ENCODE peak calls at places on chromosome 20, in six cellular contexts. O, N, A, V, B and D are unnamed samples.

GRCh38 chr20:57594092-57594911 is 25.9 kb downstream of the ZBP1 start:
- DNase-seq in V (peak), O (peak), N (peak), B (peak), A (peak), D (peak)

GRCh38 chr20:24738981-24739633 is 210.0 kb upstream of the CST7 start:
- DNase-seq in A (no peak), O (no peak), N (no peak), B (no peak), V (no peak), D (no peak)

GRCh38 chr20:32971703-32972161 is 32.5 kb downstream of the SUN5 start:
- DNase-seq in A (no peak), V (peak), O (no peak), N (no peak), B (no peak), D (no peak)

GRCh38 chr20:52981051-52981450 is 8.9 kb downstream of the TSHZ2 start:
- DNase-seq in B (no peak), O (no peak), V (no peak), N (no peak), A (no peak), D (no peak)

GRCh38 chr20:48201881-48202280 is 416.6 kb upstream of the SULF2 start:
- DNase-seq in O (no peak), B (no peak), V (no peak), N (no peak), A (no peak), D (no peak)

GRCh38 chr20:9981834-9982233 is 53.0 kb upstream of the ANKEF1 start:
- DNase-seq in N (no peak), O (no peak), V (no peak), A (no peak), B (no peak), D (no peak)

GRCh38 chr20:45343867-45344721 is 4.1 kb downstream of the SDC4 start:
- DNase-seq in V (peak), O (no peak), B (peak), N (no peak), A (no peak), D (peak)

GRCh38 chr20:8646716-8647115 is 422.2 kb upstream of the PLCB4 start:
- DNase-seq in N (no peak), B (no peak), O (no peak), A (no peak), V (no peak), D (no peak)

GRCh38 chr20:33732166-33732970 is 572 bp downstream of the ZNF341 start:
- DNase-seq in B (peak), A (peak), N (peak), V (peak), O (peak), D (peak)

GRCh38 chr20:5657190-5657872 is 92.9 kb upstream of the SHLD1 start:
- DNase-seq in A (no peak), B (no peak), V (peak), O (peak), N (no peak), D (no peak)

GRCh38 chr20:44627364-44628010 is 24.0 kb downstream of the ADA start:
- DNase-seq in O (no peak), V (no peak), B (no peak), A (no peak), N (no peak), D (no peak)

GRCh38 chr20:11993886-11994466 is 76.3 kb downstream of the BTBD3 start:
- DNase-seq in O (no peak), V (peak), B (no peak), N (no peak), A (no peak), D (no peak)

GRCh38 chr20:10861619-10862018 is 187.8 kb upstream of the JAG1 start:
- DNase-seq in N (no peak), A (no peak), V (no peak), O (no peak), B (no peak), D (no peak)

GRCh38 chr20:51360451-51361230 is 181.9 kb downstream of the NFATC2 start:
- DNase-seq in N (no peak), O (no peak), V (peak), B (peak), A (no peak), D (no peak)

GRCh38 chr20:49320460-49320859 is 42.6 kb upstream of the ZNFX1 start:
- DNase-seq in B (peak), A (no peak), O (peak), V (no peak), N (no peak), D (peak)

GRCh38 chr20:19110285-19110684 is 102.2 kb upstream of the SLC24A3 start:
- DNase-seq in O (no peak), B (no peak), N (no peak), V (no peak), A (no peak), D (no peak)

GRCh38 chr20:5451643-5452210 is 135.0 kb upstream of the PROKR2 start:
- DNase-seq in V (no peak), O (no peak), B (no peak), A (no peak), N (no peak), D (no peak)

GRCh38 chr20:46552460-46553420 is 2.3 kb upstream of the OCSTAMP start:
- DNase-seq in A (no peak), V (no peak), O (no peak), N (peak), B (no peak), D (no peak)

GRCh38 chr20:17969276-17969883 is 562 bp downstream of the MGME1 start:
- DNase-seq in B (no peak), A (no peak), O (peak), V (no peak), N (no peak), D (peak)

GRCh38 chr20:50628853-50629674 is 62.3 kb downstream of the RIPOR3 start:
- DNase-seq in O (no peak), A (no peak), V (no peak), B (no peak), N (no peak), D (no peak)

GRCh38 chr20:43119720-43120119 is 70.0 kb downstream of the PTPRT start:
- DNase-seq in B (no peak), V (no peak), N (no peak), O (no peak), A (no peak), D (no peak)

GRCh38 chr20:49132995-49133451 is 55.1 kb downstream of the STAU1 start:
- DNase-seq in A (no peak), O (no peak), V (no peak), N (no peak), B (peak), D (peak)

GRCh38 chr20:44028341-44028715 is 113.7 kb downstream of the TOX2 start:
- DNase-seq in N (no peak), O (no peak), A (no peak), V (no peak), B (no peak), D (no peak)

GRCh38 chr20:17465236-17465635 is 65.9 kb downstream of the BFSP1 start:
- DNase-seq in B (no peak), O (no peak), N (no peak), A (no peak), V (no peak), D (no peak)

GRCh38 chr20:19739351-19739750 is 18.7 kb upstream of the RIN2 start:
- DNase-seq in V (no peak), O (no peak), A (no peak), B (no peak), N (no peak), D (no peak)

GRCh38 chr20:44409132-44409600 is 53.7 kb downstream of the HNF4A start:
- DNase-seq in N (no peak), A (no peak), V (no peak), B (no peak), O (no peak), D (no peak)

GRCh38 chr20:58043866-58044140 is 184.7 kb downstream of the ANKRD60 start:
- DNase-seq in B (no peak), N (no peak), V (no peak), O (no peak), A (no peak), D (no peak)

GRCh38 chr20:48157970-48158369 is 372.7 kb upstream of the SULF2 start:
- DNase-seq in O (peak), V (no peak), A (no peak), N (no peak), B (no peak), D (no peak)

GRCh38 chr20:25340380-25340779 is 50.3 kb downstream of the ABHD12 start:
- DNase-seq in A (no peak), O (no peak), N (no peak), V (no peak), B (no peak), D (no peak)

GRCh38 chr20:10802201-10802600 is 128.4 kb upstream of the JAG1 start:
- DNase-seq in O (no peak), N (no peak), A (no peak), V (no peak), B (no peak), D (no peak)

GRCh38 chr20:23666189-23666588 is 22.6 kb downstream of the CST4 start:
- DNase-seq in B (no peak), O (peak), V (no peak), N (no peak), A (no peak), D (no peak)

GRCh38 chr20:21505810-21506530 is 7.9 kb downstream of the NKX2-2 start:
- DNase-seq in B (peak), V (no peak), A (peak), O (peak), N (peak), D (peak)

GRCh38 chr20:51607170-51607569 is 64.7 kb upstream of the NFATC2 start:
- DNase-seq in B (no peak), N (peak), V (no peak), O (no peak), A (no peak), D (no peak)

GRCh38 chr20:14223806-14224205 is 113.6 kb downstream of the FLRT3 start:
- DNase-seq in N (no peak), V (no peak), O (no peak), A (no peak), B (no peak), D (no peak)
- TF ChIP-seq POLR2A in N (no peak), V (no peak), O (no peak), A (no peak), B (no peak), D (no peak)

GRCh38 chr20:36543187-36544133 is 2.1 kb downstream of the MYL9 start:
- DNase-seq in N (no peak), O (peak), A (no peak), B (no peak), V (peak), D (no peak)

GRCh38 chr20:36542019-36542488 is 735 bp downstream of the MYL9 start:
- DNase-seq in V (peak), A (no peak), N (no peak), O (peak), B (peak), D (no peak)

GRCh38 chr20:36542516-36543186 is 1.3 kb downstream of the MYL9 start:
- DNase-seq in O (no peak), N (no peak), V (peak), A (no peak), B (no peak), D (no peak)

GRCh38 chr20:36540551-36541211 is 638 bp upstream of the MYL9 start:
- DNase-seq in O (no peak), B (no peak), V (peak), A (no peak), N (no peak), D (no peak)

DNA sequence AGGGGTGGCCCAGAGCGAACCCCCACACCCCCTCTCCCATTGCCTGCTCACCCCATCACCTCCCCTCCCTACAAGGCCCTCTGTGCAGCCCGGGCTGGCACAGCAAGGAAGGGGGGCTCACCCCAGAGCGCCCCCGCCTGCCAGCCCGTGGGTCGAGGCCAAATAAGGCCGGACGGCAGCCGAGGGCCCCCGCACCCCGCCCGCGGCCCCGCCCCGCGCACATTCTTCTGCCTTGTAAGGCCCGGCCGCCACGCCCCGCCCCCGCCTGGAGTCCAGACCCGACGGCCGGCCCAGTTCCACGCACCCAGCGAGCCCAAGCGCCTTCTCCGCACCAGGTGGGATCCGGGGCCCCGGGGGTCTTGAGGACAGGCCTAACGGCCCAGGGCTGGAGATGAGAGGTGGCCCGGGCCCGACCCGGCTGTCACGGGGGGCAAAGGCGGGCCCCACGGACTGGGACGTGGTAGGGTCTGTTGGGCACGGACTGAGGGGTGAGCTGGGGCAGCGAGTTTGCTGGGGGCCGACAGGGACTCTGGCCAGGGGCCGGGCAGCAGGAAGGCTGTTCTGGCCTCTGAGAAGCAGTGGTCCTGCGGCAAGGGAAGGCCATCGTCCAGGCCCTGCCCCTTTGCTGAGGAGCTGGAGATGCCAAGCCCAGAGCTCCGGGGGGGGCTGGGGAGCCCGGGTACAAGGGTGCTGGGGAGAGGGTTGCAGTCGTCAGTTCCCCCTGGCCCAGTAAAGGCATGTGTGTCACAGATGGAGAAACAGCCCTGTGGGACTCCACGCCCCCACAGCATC is at the start of gene MYL9:
- DNase-seq in V (peak), O (peak), A (peak), B (no peak), N (peak), D (peak)
- TF ChIP-seq POLR2A in V (peak), O (peak), A (no peak), B (no peak), N (peak), D (no peak)

GRCh38 chr20:62352402-62353288 is 14.5 kb downstream of the LAMA5 start:
- DNase-seq in V (peak), B (no peak), A (no peak), O (peak), N (no peak), D (no peak)
- TF ChIP-seq POLR2A in V (no peak), B (no peak), A (no peak), O (no peak), N (no peak), D (no peak)

GRCh38 chr20:63699466-63700198 is 3.2 kb downstream of the TNFRSF6B start:
- DNase-seq in B (no peak), N (no peak), A (peak), V (peak), O (no peak), D (no peak)

GRCh38 chr20:63697868-63698545 is 1.6 kb downstream of the TNFRSF6B start:
- DNase-seq in A (peak), B (no peak), N (peak), O (no peak), V (peak), D (no peak)

GRCh38 chr20:63697357-63697867 is 960 bp downstream of the TNFRSF6B start:
- DNase-seq in N (peak), B (no peak), O (no peak), V (peak), A (peak), D (no peak)

GRCh38 chr20:63700199-63701050 is 4.0 kb downstream of the TNFRSF6B start:
- DNase-seq in O (no peak), V (peak), N (peak), A (peak), B (no peak), D (no peak)

DNA sequence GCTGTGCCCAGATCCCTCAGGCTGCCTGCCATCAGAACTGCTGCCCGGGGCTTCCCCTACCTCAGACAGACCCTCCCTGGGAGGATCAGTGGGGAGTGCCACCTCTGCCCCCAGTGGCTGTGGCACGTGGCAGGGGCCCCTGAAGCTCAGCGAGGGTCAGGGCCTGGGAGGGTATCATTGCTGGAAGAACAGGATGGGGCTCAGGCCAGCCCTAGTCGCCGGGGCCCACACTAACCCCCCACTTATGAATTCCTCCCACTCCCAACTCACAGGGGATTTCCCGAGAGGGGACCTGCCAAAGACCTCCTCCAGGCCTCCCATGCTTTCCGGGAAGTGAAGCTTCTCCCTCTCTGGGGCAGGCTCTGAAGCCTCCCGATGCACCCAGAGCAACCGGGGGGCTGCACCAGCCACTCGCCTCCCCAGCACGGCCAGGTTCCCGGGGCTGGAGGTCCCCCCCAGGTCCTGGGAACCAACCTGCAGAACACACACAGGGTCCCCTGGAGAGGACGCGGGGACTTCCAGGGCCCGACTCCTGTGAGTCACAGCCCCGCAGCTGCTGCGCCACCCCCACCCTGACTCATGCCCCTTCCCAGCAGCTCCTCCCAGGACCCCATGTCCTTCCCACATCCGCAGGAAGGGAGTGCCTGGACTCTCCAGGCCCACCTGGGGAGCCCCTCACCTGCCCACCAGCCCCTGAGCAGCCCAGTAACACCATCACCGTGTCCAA is 2.5 kb downstream of the TNFRSF6B start:
- DNase-seq in B (peak), O (no peak), A (peak), V (peak), N (peak), D (no peak)
- TF ChIP-seq POLR2A in B (no peak), O (no peak), A (no peak), V (no peak), N (peak), D (no peak)

GRCh38 chr20:3173582-3174441 is 463 bp upstream of the LZTS3 start:
- DNase-seq in A (peak), N (peak), B (peak), O (peak), V (peak), D (peak)
- TF ChIP-seq POLR2A in A (no peak), N (no peak), B (peak), O (no peak), V (no peak), D (no peak)

GRCh38 chr20:41150664-41151063 is 13.3 kb downstream of the PLCG1 start:
- DNase-seq in A (no peak), N (no peak), B (no peak), V (no peak), O (no peak), D (peak)
- TF ChIP-seq POLR2A in A (no peak), N (no peak), B (no peak), V (no peak), O (no peak), D (no peak)